ENCODE peak calls at places on chromosomes 1 and 21, in five cellular contexts. X is dorsolateral prefrontal cortex; L is transverse colon; Y is stimulated activated CD4-positive, alpha-beta T cell treated with anti-CD3 and anti-CD28 coated beads, Interleukin-4, amount 100 ng/mL, for 24 hours; T is NB4. M is an unnamed sample.

GRCh38 chr1:47627016-47627415 is 189.2 kb downstream of the FOXD2 start:
- DNase-seq in X (no peak), L (no peak), Y (no peak), T (no peak), M (no peak)

GRCh38 chr1:240070188-240070587 is 21.5 kb upstream of the FMN2 start:
- DNase-seq in X (no peak), L (no peak), Y (no peak), T (no peak), M (no peak)

GRCh38 chr1:116983112-116983511 is 18.4 kb upstream of the CD101 start:
- DNase-seq in X (no peak), L (no peak), Y (no peak), T (no peak), M (no peak)

GRCh38 chr1:81915937-81916336 is 115.2 kb downstream of the ADGRL2 start:
- DNase-seq in X (no peak), L (no peak), Y (no peak), T (no peak), M (no peak)

GRCh38 chr1:232610187-232610901 is 19.6 kb downstream of the SIPA1L2 start:
- DNase-seq in X (no peak), L (no peak), Y (no peak), T (no peak), M (no peak)

GRCh38 chr1:80392529-80392928 is 1386.0 kb upstream of the ADGRL4 start:
- DNase-seq in X (no peak), L (no peak), Y (no peak), T (no peak), M (no peak)

GRCh38 chr21:34724131-34724856 is 55.5 kb downstream of the CLIC6 start:
- DNase-seq in X (no peak), L (no peak), Y (no peak), T (no peak), M (no peak)

GRCh38 chr21:15051652-15052554 is 12.9 kb downstream of the NRIP1 start:
- DNase-seq in X (no peak), L (peak), Y (no peak), T (no peak), M (no peak)

GRCh38 chr1:24501371-24502167 is 1.1 kb upstream of the RCAN3 start:
- DNase-seq in X (no peak), L (peak), Y (no peak), T (peak), M (no peak)

GRCh38 chr1:223745731-223746130 is 33.4 kb downstream of the CAPN2 start:
- DNase-seq in X (no peak), L (no peak), Y (no peak), T (no peak), M (no peak)

GRCh38 chr1:3061566-3061965 is 7.4 kb upstream of the PRDM16 start:
- DNase-seq in X (no peak), L (no peak), Y (no peak), T (no peak), M (no peak)

GRCh38 chr1:14923400-14924011 is 230.0 kb upstream of the TMEM51 start:
- DNase-seq in X (no peak), L (no peak), Y (no peak), T (no peak), M (no peak)

GRCh38 chr1:67001682-67002425 is 52.1 kb downstream of the SLC35D1 start:
- DNase-seq in X (no peak), L (no peak), Y (no peak), T (no peak), M (no peak)

GRCh38 chr1:208203848-208204609 is 40.2 kb downstream of the PLXNA2 start:
- DNase-seq in X (no peak), L (no peak), Y (no peak), T (no peak), M (no peak)

GRCh38 chr21:31449912-31450535 is 106.0 kb upstream of the TIAM1 start:
- DNase-seq in X (no peak), L (no peak), Y (no peak), T (no peak), M (no peak)

GRCh38 chr1:25054526-25054925 is 124.5 kb upstream of the RUNX3 start:
- DNase-seq in X (no peak), L (no peak), Y (no peak), T (no peak), M (no peak)

GRCh38 chr1:184053881-184054280 is 2.4 kb downstream of the TSEN15 start:
- DNase-seq in X (no peak), L (no peak), Y (no peak), T (no peak), M (no peak)

GRCh38 chr21:16579538-16579937 is 849.8 kb downstream of the USP25 start:
- DNase-seq in X (no peak), L (no peak), Y (no peak), T (no peak), M (peak)

GRCh38 chr1:196381544-196381943 is 226.7 kb downstream of the KCNT2 start:
- DNase-seq in X (no peak), L (no peak), Y (no peak), T (no peak), M (no peak)

GRCh38 chr1:217088521-217089221 is 365.4 kb upstream of the ESRRG start:
- DNase-seq in X (no peak), L (no peak), Y (no peak), T (no peak), M (no peak)

GRCh38 chr1:74505133-74505532 is 7.3 kb downstream of the LRRC53 start:
- DNase-seq in X (peak), L (no peak), Y (no peak), T (no peak), M (no peak)

GRCh38 chr1:229581485-229581884 is 23.0 kb upstream of the ABCB10 start:
- DNase-seq in X (no peak), L (no peak), Y (no peak), T (no peak), M (no peak)

GRCh38 chr1:198088360-198089071 is 68.3 kb upstream of the NEK7 start:
- DNase-seq in X (no peak), L (no peak), Y (peak), T (peak), M (no peak)

GRCh38 chr1:117142200-117142599 is 20.7 kb upstream of the TRIM45 start:
- DNase-seq in X (no peak), L (no peak), Y (no peak), T (no peak), M (no peak)

GRCh38 chr1:165395522-165396300 is 39.2 kb upstream of the LMX1A start:
- DNase-seq in X (no peak), L (no peak), Y (no peak), T (no peak), M (no peak)

GRCh38 chr1:197526736-197527371 is 248.4 kb downstream of the DENND1B start:
- DNase-seq in X (no peak), L (no peak), Y (no peak), T (peak), M (no peak)

GRCh38 chr1:84402060-84402459 is 3.8 kb downstream of the DNASE2B start:
- DNase-seq in X (no peak), L (no peak), Y (no peak), T (no peak), M (no peak)

GRCh38 chr1:235070819-235071218 is 57.8 kb downstream of the TOMM20 start:
- DNase-seq in X (no peak), L (no peak), Y (no peak), T (no peak), M (no peak)

GRCh38 chr1:188089461-188089860 is 1260.7 kb downstream of the PLA2G4A start:
- DNase-seq in X (no peak), L (no peak), Y (no peak), T (no peak), M (no peak)

GRCh38 chr1:184425449-184426277 is 38.8 kb downstream of the C1orf21 start:
- DNase-seq in X (no peak), L (peak), Y (no peak), T (no peak), M (peak)

GRCh38 chr1:35379317-35380000 is 111.0 kb downstream of the ZMYM4 start:
- DNase-seq in X (no peak), L (no peak), Y (no peak), T (no peak), M (no peak)

GRCh38 chr1:2583331-2583791 is 3.2 kb upstream of the PRXL2B start:
- DNase-seq in X (no peak), L (no peak), Y (peak), T (no peak), M (no peak)

GRCh38 chr21:29077651-29078090 is 4.2 kb upstream of the CCT8 start:
- DNase-seq in X (no peak), L (no peak), Y (peak), T (no peak), M (peak)

GRCh38 chr21:18801468-18801867 is 397.9 kb upstream of the TMPRSS15 start:
- DNase-seq in X (no peak), L (no peak), Y (no peak), T (peak), M (no peak)

GRCh38 chr1:154663656-154664055 is 55.7 kb upstream of the ADAR start:
- DNase-seq in X (no peak), L (no peak), Y (no peak), T (no peak), M (no peak)

GRCh38 chr1:112866151-112866550 is 89.8 kb downstream of the SLC16A1 start:
- DNase-seq in X (no peak), L (no peak), Y (no peak), T (no peak), M (no peak)